ENCODE peak calls at places on chromosome 10, in four cellular contexts. B, J, I and L are unnamed samples. For H3K9me3, the result is how much of the 10 kb centered on the place peaks cover.

GRCh38 chr10:75987610-75988009 is 556.2 kb downstream of the LRMDA start:
- DNase-seq in J (peak), B (no peak), I (no peak), L (no peak)

GRCh38 chr10:35262436-35262835 is 73.9 kb upstream of the CCNY start:
- DNase-seq in B (no peak), J (peak), I (no peak), L (no peak)

GRCh38 chr10:33345236-33345635 is 10.8 kb upstream of the NRP1 start:
- DNase-seq in J (no peak), I (no peak), B (peak), L (no peak)

GRCh38 chr10:115141254-115141653 is 48.1 kb downstream of the ATRNL1 start:
- DNase-seq in B (peak), J (peak), I (no peak), L (no peak)

GRCh38 chr10:127150136-127150535 is 46.3 kb downstream of the INSYN2A start:
- DNase-seq in J (peak), I (no peak), B (no peak), L (no peak)

GRCh38 chr10:70274643-70275042 is 9.2 kb downstream of the NPFFR1 start:
- DNase-seq in I (no peak), J (peak), B (no peak), L (no peak)

GRCh38 chr10:22252801-22253577 is 35.2 kb upstream of the EBLN1 start:
- DNase-seq in B (no peak), J (peak), I (no peak), L (no peak)

GRCh38 chr10:110500515-110500905 is 2.8 kb downstream of the DUSP5 start:
- DNase-seq in J (peak), I (no peak), B (no peak), L (no peak)

GRCh38 chr10:986881-987634 is 1.2 kb upstream of the GTPBP4 start:
- DNase-seq in B (no peak), I (no peak), J (peak), L (no peak)

GRCh38 chr10:48468866-48469511 is 135.9 kb downstream of the ARHGAP22 start:
- DNase-seq in B (no peak), J (no peak), I (no peak), L (no peak)

GRCh38 chr10:31706921-31707571 is 221.6 kb downstream of the ARHGAP12 start:
- DNase-seq in J (peak), B (no peak), I (no peak), L (no peak)

DNA sequence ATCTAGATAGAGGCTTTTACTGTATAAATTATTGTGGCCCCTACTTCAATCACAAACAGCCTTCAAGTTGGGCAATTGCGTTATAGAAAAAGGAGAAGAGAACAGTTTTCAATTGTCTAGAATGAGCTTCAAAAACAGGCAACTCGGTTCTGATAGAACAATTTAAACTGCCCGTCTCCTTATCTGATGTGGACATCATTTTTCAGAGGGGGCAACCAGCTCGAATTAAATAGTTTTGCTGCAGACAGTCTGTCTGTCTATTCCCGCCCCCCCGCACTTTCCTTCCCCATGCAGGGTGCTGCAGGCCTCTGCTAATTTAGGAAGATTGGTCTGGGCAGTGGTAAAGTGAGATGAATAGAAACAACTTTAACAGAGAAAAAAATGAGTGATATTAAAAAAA is 58.4 kb downstream of the BUB3 start:
- DNase-seq in B (no peak), J (no peak), I (no peak), L (no peak)
- H3K9me3 ChIP-seq in B (under half), J (under half), I (under half), L (under half)

GRCh38 chr10:37789590-37789989 is 67.8 kb downstream of the ZNF248 start:
- DNase-seq in I (no peak), B (no peak), J (no peak), L (no peak)
- H3K9me3 ChIP-seq in I (under half), B (under half), J (under half), L (under half)

GRCh38 chr10:131180086-131180485 is 131.4 kb downstream of the TCERG1L start:
- DNase-seq in I (no peak), B (no peak), J (no peak), L (no peak)
- H3K9me3 ChIP-seq in I (under half), B (under half), J (under half), L (under half)

GRCh38 chr10:45480294-45480693 is 106.3 kb downstream of the ALOX5 start:
- DNase-seq in I (no peak), B (no peak), J (no peak), L (no peak)
- H3K9me3 ChIP-seq in I (under half), B (under half), J (under half), L (under half)

DNA sequence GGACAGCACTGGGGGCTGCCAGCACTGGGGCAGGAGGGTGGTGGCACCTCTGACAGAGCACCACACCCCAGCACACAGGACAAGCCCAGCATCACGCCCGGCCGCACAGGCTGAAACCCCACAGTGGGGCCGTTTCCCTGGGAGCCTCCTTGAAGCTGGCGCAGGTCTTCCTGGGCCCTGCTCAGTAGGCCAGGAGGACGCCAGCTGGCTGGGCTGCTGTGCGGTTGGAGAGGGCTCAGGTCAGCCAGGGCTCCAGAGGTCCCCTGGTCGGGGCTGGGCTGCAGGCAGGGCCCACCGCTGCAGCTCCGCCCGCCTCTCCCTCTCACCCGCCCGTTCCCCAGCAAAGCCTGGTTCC is 137.3 kb downstream of the TCERG1L start:
- DNase-seq in I (no peak), J (no peak), B (no peak), L (no peak)
- H3K9me3 ChIP-seq in I (under half), J (under half), B (under half), L (under half)

DNA sequence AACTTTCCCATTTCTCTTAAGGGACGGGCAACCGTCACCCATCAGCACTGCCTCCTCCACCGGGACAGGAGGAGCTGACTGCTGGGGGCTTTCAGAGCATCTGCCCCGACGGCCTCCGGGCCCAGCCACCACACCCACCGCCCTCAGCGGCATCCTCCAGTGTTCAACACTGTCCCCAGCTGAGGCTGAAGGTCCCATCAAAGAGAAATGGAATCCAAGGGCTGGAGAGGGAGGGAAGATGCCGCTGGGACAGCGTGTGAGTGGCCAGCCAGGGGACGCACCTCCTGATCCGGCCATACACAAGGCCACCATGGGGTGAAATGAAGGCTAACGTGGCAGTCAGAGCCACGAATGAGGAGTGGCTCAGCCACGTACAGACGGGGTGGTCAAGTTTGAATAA is 153.6 kb upstream of the PPP2R2D start:
- DNase-seq in I (no peak), J (no peak), B (no peak), L (no peak)
- H3K9me3 ChIP-seq in I (under half), J (under half), B (under half), L (under half)

GRCh38 chr10:38076687-38077086 is 17.4 kb upstream of the ZNF37A start:
- DNase-seq in I (no peak), B (no peak), J (no peak), L (no peak)
- H3K9me3 ChIP-seq in I (under half), B (under half), J (under half), L (under half)

GRCh38 chr10:130259380-130259779 is 123.2 kb downstream of the GLRX3 start:
- DNase-seq in I (no peak), B (no peak), J (no peak), L (no peak)
- H3K9me3 ChIP-seq in I (under half), B (under half), J (under half), L (under half)

GRCh38 chr10:131616040-131616439 is 284.8 kb upstream of the PPP2R2D start:
- DNase-seq in B (no peak), I (no peak), J (no peak), L (no peak)

GRCh38 chr10:131618587-131619267 is 282.1 kb upstream of the PPP2R2D start:
- DNase-seq in J (no peak), I (no peak), B (no peak), L (no peak)

GRCh38 chr10:131620314-131620713 is 280.5 kb upstream of the PPP2R2D start:
- DNase-seq in B (no peak), J (no peak), I (no peak), L (no peak)

GRCh38 chr10:131615150-131615549 is 285.7 kb upstream of the PPP2R2D start:
- DNase-seq in I (no peak), J (no peak), B (no peak), L (no peak)

GRCh38 chr10:131617113-131617877 is 283.5 kb upstream of the PPP2R2D start:
- DNase-seq in J (no peak), B (peak), I (no peak), L (no peak)
- H3K9me3 ChIP-seq in J (under half), B (under half), I (under half), L (under half)

DNA sequence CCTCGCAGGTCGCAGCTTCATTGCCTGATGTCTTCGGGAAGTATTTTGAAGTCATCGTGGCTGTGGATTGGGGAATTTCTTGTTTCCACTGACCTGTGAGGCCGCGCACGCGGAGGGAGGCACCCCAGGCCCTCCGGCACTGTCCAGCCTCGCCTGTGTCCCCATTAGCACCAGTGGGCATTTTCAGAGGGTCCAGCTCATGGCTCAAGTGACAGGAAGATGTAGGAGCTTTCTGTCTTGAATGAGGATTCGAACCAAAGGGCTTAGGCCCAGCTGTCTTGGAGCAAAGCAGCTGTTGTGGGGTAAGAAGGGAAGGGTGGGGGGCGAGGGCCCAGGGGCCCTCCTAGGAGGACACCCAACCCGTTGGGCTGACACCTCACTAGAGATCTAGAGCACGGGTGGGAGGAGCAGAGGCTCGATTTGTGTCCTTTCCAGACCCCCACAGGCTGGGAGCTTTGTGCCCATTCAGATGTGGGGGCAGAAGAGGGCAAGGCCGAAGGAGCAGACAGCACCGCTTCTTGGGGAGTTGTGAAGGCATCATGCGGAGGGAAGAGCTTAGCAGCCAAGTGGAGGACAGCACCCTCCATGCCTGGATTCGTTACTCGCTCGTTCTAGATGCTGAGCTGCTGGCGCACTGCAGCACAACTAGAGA is 912 bp downstream of the ZNF37A start:
- DNase-seq in B (no peak), I (no peak), J (no peak), L (no peak)
- H3K9me3 ChIP-seq in B (under half), I (under half), J (under half), L (under half)